ENCODE peak calls at places on chromosomes 1 and 21, in seven cellular contexts. N is cardiac muscle cell, F is DND-41, E is lung, Y is psoas muscle, U is adrenal gland, P is suprapubic skin. J is an unnamed sample. For H3K4me1, the result is how much of the 10 kb centered on the place peaks cover.

GRCh38 chr1:235679005-235679404 is 29.4 kb upstream of the GNG4 start:
- DNase-seq in N (no peak), E (no peak), Y (no peak), F (no peak), P (no peak), U (peak), J (no peak)

GRCh38 chr1:229980009-229980408 is 87.0 kb upstream of the GALNT2 start:
- DNase-seq in U (no peak), F (no peak), N (peak), E (no peak), Y (no peak), P (no peak), J (no peak)

GRCh38 chr1:206557636-206558473 is 50.5 kb downstream of the RASSF5 start:
- DNase-seq in F (peak), Y (no peak), N (no peak), E (peak), P (no peak), U (no peak), J (no peak)

GRCh38 chr1:161390559-161390858 is 22.8 kb upstream of the CFAP126 start:
- DNase-seq in P (no peak), U (no peak), N (no peak), E (no peak), F (no peak), Y (no peak), J (no peak)

GRCh38 chr1:227888404-227889046 is 59.2 kb downstream of the WNT9A start:
- DNase-seq in Y (peak), E (peak), U (no peak), P (no peak), F (no peak), N (no peak), J (no peak)

GRCh38 chr1:219185486-219186117 is 11.9 kb downstream of the LYPLAL1 start:
- DNase-seq in N (no peak), U (no peak), P (no peak), F (no peak), Y (no peak), E (no peak), J (no peak)

GRCh38 chr1:2379733-2380404 is 11.5 kb downstream of the MORN1 start:
- DNase-seq in N (no peak), E (no peak), U (no peak), F (no peak), P (no peak), Y (peak), J (no peak)

GRCh38 chr1:20237646-20238045 is 51.3 kb upstream of the PLA2G2C start:
- DNase-seq in Y (no peak), E (no peak), U (no peak), P (no peak), F (no peak), N (no peak), J (no peak)

GRCh38 chr1:46421739-46422138 is 27.6 kb downstream of the FAAH start:
- DNase-seq in F (no peak), P (no peak), Y (no peak), U (no peak), E (no peak), N (no peak), J (no peak)

GRCh38 chr1:26706315-26706714 is 10.5 kb downstream of the ARID1A start:
- DNase-seq in U (no peak), Y (no peak), P (no peak), N (no peak), F (no peak), E (no peak), J (no peak)

GRCh38 chr21:40466893-40467483 is 380.0 kb downstream of the DSCAM start:
- DNase-seq in U (no peak), Y (no peak), N (no peak), F (no peak), E (no peak), P (no peak), J (no peak)

GRCh38 chr1:151579436-151580225 is 32.2 kb upstream of the SNX27 start:
- DNase-seq in P (no peak), U (no peak), Y (no peak), F (no peak), E (no peak), N (peak), J (no peak)

GRCh38 chr1:156923565-156924477 is 3.4 kb downstream of the LRRC71 start:
- DNase-seq in Y (no peak), U (no peak), P (no peak), N (no peak), E (no peak), F (no peak), J (no peak)

GRCh38 chr1:6205849-6206845 is at the start of gene RNF207:
- DNase-seq in F (no peak), E (peak), N (peak), P (no peak), U (peak), Y (peak), J (peak)

DNA sequence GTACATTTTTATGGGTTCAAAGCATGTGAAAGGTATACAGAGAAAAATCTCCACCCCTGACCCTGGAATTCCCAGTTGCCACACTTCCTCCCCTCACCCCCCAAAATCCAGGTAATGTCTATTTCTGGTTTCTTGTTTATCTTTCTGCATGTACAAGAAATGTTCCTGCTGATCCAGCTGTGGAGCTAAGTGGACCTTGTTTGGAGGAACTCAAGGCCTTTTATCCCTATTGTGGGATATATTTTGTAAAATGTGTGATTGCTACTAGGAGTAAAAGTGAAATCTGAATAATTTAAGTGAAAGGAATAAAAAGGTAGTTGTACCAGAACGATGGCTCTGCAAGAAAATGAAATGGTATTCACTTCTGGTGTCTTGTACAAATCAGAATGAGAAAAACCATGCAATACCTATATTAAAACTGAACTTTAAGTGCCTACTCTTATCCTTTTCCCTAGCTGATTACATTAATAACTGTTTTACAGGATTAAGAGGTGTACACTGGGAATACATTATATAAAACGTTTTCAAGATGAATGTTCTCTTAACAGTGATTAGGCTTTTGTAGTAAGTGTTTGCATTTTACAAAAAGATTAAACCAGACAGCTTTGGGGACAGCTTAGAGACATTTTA is 3.1 kb downstream of the SPEN start:
- DNase-seq in Y (no peak), E (no peak), U (no peak), N (no peak), F (no peak), P (no peak), J (no peak)
- H3K4me3 ChIP-seq in Y (peak), E (no peak), U (peak), N (peak), F (peak), P (peak), J (peak)

GRCh38 chr1:9595968-9596340 is 7.2 kb downstream of the TMEM201 start:
- DNase-seq in F (no peak), N (no peak), P (no peak), E (no peak), U (no peak), Y (no peak), J (no peak)
- H3K4me1 ChIP-seq in F (under half), N (under half), P (under half), E (under half), U (under half), Y (half or more), J (under half)

GRCh38 chr1:196309386-196309785 is 298.9 kb downstream of the KCNT2 start:
- DNase-seq in E (no peak), U (no peak), N (peak), Y (no peak), P (no peak), F (no peak), J (no peak)
- TF ChIP-seq CTCF in E (no peak), U (no peak), N (peak), Y (no peak), P (no peak), F (peak), J (no peak)

DNA sequence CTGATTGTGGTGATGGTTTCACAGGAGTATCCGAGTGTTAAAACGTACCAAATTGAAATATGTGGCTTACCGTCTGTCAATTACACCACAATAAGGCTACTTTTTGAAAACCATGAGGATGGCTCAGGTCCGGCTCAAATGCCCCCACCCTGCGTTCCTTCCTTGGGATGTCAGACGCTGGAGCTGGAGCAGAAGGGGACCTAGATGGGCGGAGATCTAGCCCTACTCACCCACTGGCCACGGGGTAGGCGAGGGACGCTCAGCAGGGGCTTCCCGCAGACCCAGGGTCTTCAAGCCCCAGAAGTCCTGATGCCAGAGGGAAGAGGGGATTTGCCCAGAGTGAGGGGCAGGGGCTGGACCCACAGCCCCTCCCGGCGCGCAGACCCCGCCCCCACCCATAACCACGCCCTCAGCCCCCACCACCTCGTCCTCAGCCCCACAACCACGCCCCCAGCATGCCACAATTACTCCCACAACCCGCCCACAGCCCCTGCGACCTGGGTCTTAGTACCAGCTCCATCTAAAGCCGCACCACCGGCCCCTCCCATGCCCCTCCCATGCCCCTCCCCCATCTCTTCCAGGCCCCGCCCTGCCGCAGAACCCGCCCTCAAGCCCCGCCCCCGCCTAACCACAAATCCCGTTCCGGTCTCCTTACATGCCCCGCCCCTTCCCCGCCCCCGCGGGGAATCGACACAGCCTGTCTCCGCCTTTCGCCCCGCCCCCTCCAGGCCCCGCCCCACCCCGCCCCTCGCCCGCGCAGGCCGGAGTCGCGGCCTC is at the start of gene LRRC3:
- DNase-seq in F (peak), U (peak), Y (peak), P (peak), N (peak), E (peak), J (peak)
- H3K4me3 ChIP-seq in F (peak), U (peak), Y (peak), P (peak), N (peak), E (peak), J (peak)

GRCh38 chr1:24119489-24119858 is 7.5 kb upstream of the MYOM3 start:
- DNase-seq in N (no peak), Y (peak), U (no peak), P (no peak), F (no peak), E (no peak), J (peak)

GRCh38 chr1:24119859-24120756 is 8.2 kb upstream of the MYOM3 start:
- DNase-seq in F (no peak), N (peak), U (peak), E (peak), Y (peak), P (no peak), J (peak)

GRCh38 chr1:24122776-24123175 is 10.8 kb upstream of the MYOM3 start:
- DNase-seq in Y (no peak), U (no peak), F (no peak), E (no peak), P (no peak), N (no peak), J (no peak)

GRCh38 chr1:24121406-24121805 is 9.5 kb upstream of the MYOM3 start:
- DNase-seq in P (no peak), N (no peak), E (no peak), U (no peak), Y (peak), F (no peak), J (peak)

GRCh38 chr1:24120965-24121364 is 9.0 kb upstream of the MYOM3 start:
- DNase-seq in F (no peak), U (no peak), E (no peak), Y (peak), N (no peak), P (no peak), J (no peak)
- H3K4me1 ChIP-seq in F (under half), U (under half), E (under half), Y (under half), N (under half), P (under half), J (half or more)